ENCODE peak calls at places on chromosomes 16 and 17, in five cellular contexts. One of them, this sample, is unnamed.

GRCh38 chr17:39867084-39867890 is 715 bp upstream of the ZPBP2 start:
- DNase-seq in ascending aorta: no peak
- DNase-seq in progenitor cell of endocrine pancreas: no peak
- DNase-seq in AG04449: no peak
- DNase-seq in chondrocyte: no peak
- DNase-seq in this sample: no peak

GRCh38 chr17:82668631-82669099 is 20.4 kb upstream of the WDR45B start:
- DNase-seq in ascending aorta: no peak
- DNase-seq in progenitor cell of endocrine pancreas: peak
- DNase-seq in chondrocyte: peak
- DNase-seq in AG04449: no peak
- DNase-seq in this sample: no peak

GRCh38 chr17:68394608-68395331 is 62.5 kb downstream of the WIPI1 start:
- DNase-seq in progenitor cell of endocrine pancreas: no peak
- DNase-seq in AG04449: no peak
- DNase-seq in ascending aorta: no peak
- DNase-seq in chondrocyte: no peak
- DNase-seq in this sample: no peak

GRCh38 chr17:7704601-7705268 is at the start of gene EFNB3:
- DNase-seq in AG04449: no peak
- DNase-seq in progenitor cell of endocrine pancreas: peak
- DNase-seq in ascending aorta: no peak
- DNase-seq in chondrocyte: no peak
- DNase-seq in this sample: no peak

GRCh38 chr16:6146874-6147425 is 1049.4 kb upstream of the EEF2KMT start:
- DNase-seq in ascending aorta: no peak
- DNase-seq in chondrocyte: no peak
- DNase-seq in AG04449: no peak
- DNase-seq in progenitor cell of endocrine pancreas: no peak
- DNase-seq in this sample: no peak

GRCh38 chr16:2979669-2980226 is 498 bp downstream of the PKMYT1 start:
- DNase-seq in ascending aorta: no peak
- DNase-seq in AG04449: no peak
- DNase-seq in chondrocyte: no peak
- DNase-seq in progenitor cell of endocrine pancreas: no peak
- DNase-seq in this sample: no peak

GRCh38 chr16:68893710-68894705 is 50.7 kb downstream of the TANGO6 start:
- DNase-seq in progenitor cell of endocrine pancreas: peak
- DNase-seq in ascending aorta: no peak
- DNase-seq in chondrocyte: no peak
- DNase-seq in AG04449: no peak
- DNase-seq in this sample: no peak

GRCh38 chr16:50253511-50253903 is 12.8 kb upstream of the ADCY7 start:
- DNase-seq in AG04449: no peak
- DNase-seq in progenitor cell of endocrine pancreas: no peak
- DNase-seq in chondrocyte: peak
- DNase-seq in ascending aorta: no peak
- DNase-seq in this sample: peak

GRCh38 chr16:1010266-1010665 is 28.7 kb downstream of the SOX8 start:
- DNase-seq in AG04449: no peak
- DNase-seq in progenitor cell of endocrine pancreas: no peak
- DNase-seq in chondrocyte: no peak
- DNase-seq in ascending aorta: no peak
- DNase-seq in this sample: no peak

GRCh38 chr16:52581530-52581929 is 34.6 kb upstream of the TOX3 start:
- DNase-seq in AG04449: no peak
- DNase-seq in chondrocyte: no peak
- DNase-seq in progenitor cell of endocrine pancreas: no peak
- DNase-seq in ascending aorta: no peak
- DNase-seq in this sample: no peak

GRCh38 chr17:57874058-57874419 is 24.2 kb upstream of the MRPS23 start:
- DNase-seq in ascending aorta: no peak
- DNase-seq in chondrocyte: no peak
- DNase-seq in progenitor cell of endocrine pancreas: no peak
- DNase-seq in AG04449: no peak
- DNase-seq in this sample: no peak

GRCh38 chr16:1942810-1943726 is at the start of gene MSRB1:
- DNase-seq in ascending aorta: peak
- DNase-seq in AG04449: peak
- DNase-seq in chondrocyte: peak
- DNase-seq in progenitor cell of endocrine pancreas: peak
- DNase-seq in this sample: peak

GRCh38 chr17:27491713-27492190 is 35.5 kb downstream of the KSR1 start:
- DNase-seq in chondrocyte: no peak
- DNase-seq in ascending aorta: no peak
- DNase-seq in progenitor cell of endocrine pancreas: no peak
- DNase-seq in AG04449: no peak
- DNase-seq in this sample: no peak

GRCh38 chr17:17842111-17842876 is 5.5 kb upstream of the SREBF1 start:
- DNase-seq in AG04449: no peak
- DNase-seq in progenitor cell of endocrine pancreas: no peak
- DNase-seq in ascending aorta: no peak
- DNase-seq in chondrocyte: no peak
- DNase-seq in this sample: no peak

GRCh38 chr17:43769426-43769825 is 9.4 kb downstream of the DUSP3 start:
- DNase-seq in progenitor cell of endocrine pancreas: no peak
- DNase-seq in chondrocyte: no peak
- DNase-seq in AG04449: no peak
- DNase-seq in ascending aorta: no peak
- DNase-seq in this sample: no peak

GRCh38 chr17:4771519-4772234 is at the start of gene TM4SF5:
- DNase-seq in ascending aorta: no peak
- DNase-seq in chondrocyte: peak
- DNase-seq in progenitor cell of endocrine pancreas: no peak
- DNase-seq in AG04449: no peak
- DNase-seq in this sample: no peak

DNA sequence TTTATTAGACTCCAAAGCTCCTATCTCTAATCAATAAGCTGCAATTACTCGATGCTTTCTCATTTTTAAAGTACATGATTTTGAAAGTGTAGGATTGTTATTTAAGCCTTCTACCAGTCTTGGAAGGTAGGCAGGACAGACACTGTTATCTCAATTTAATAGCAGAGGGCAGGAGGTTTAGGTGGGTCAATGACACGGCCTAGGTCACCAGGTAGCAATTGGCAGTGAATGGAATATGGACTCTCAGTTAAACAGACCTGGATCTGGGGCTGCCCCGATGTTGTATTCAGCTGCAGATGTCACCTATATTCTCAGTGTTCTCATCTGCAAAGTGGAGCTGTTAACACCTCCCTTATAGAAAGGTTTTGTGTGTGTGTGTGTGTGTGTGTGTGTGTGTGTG is 124.4 kb upstream of the ANKFN1 start:
- DNase-seq in progenitor cell of endocrine pancreas: no peak
- DNase-seq in chondrocyte: no peak
- DNase-seq in AG04449: no peak
- DNase-seq in ascending aorta: no peak
- DNase-seq in this sample: no peak
- TF ChIP-seq CTCF in progenitor cell of endocrine pancreas: no peak
- TF ChIP-seq CTCF in chondrocyte: no peak
- TF ChIP-seq CTCF in AG04449: no peak
- TF ChIP-seq CTCF in ascending aorta: no peak
- TF ChIP-seq CTCF in this sample: no peak

GRCh38 chr16:48682971-48683370 is 73.0 kb upstream of the N4BP1 start:
- DNase-seq in AG04449: no peak
- DNase-seq in ascending aorta: no peak
- DNase-seq in chondrocyte: no peak
- DNase-seq in progenitor cell of endocrine pancreas: no peak
- DNase-seq in this sample: no peak

GRCh38 chr16:48687421-48688038 is 77.5 kb upstream of the N4BP1 start:
- DNase-seq in ascending aorta: no peak
- DNase-seq in progenitor cell of endocrine pancreas: peak
- DNase-seq in AG04449: peak
- DNase-seq in chondrocyte: no peak
- DNase-seq in this sample: no peak

GRCh38 chr16:48681520-48681919 is 71.5 kb upstream of the N4BP1 start:
- DNase-seq in ascending aorta: no peak
- DNase-seq in AG04449: no peak
- DNase-seq in chondrocyte: no peak
- DNase-seq in progenitor cell of endocrine pancreas: no peak
- DNase-seq in this sample: no peak

DNA sequence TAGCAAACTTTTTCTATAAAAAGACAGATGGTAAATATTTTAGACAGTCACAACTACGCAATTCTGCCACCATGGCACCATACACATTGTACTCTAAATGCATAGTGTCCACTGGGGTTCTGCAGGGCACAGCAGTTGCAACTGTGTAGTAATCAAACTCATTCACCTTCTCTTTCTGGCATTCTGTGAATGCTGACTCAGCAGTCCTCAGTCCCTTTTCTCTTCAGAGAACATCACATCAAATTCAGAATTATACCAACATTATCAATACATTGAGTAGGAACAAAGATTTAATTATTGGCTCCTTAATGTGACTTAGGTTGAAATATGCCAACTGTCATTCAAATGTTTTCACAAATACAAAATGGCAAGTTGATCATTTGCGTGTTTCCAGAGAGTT is 74.2 kb upstream of the N4BP1 start:
- DNase-seq in ascending aorta: no peak
- DNase-seq in chondrocyte: no peak
- DNase-seq in AG04449: no peak
- DNase-seq in progenitor cell of endocrine pancreas: no peak
- DNase-seq in this sample: no peak
- TF ChIP-seq CTCF in ascending aorta: no peak
- TF ChIP-seq CTCF in chondrocyte: no peak
- TF ChIP-seq CTCF in AG04449: no peak
- TF ChIP-seq CTCF in progenitor cell of endocrine pancreas: no peak
- TF ChIP-seq CTCF in this sample: no peak

GRCh38 chr17:77419095-77419494 is 278.3 kb downstream of the SEC14L1 start:
- DNase-seq in ascending aorta: no peak
- DNase-seq in chondrocyte: no peak
- DNase-seq in AG04449: no peak
- DNase-seq in progenitor cell of endocrine pancreas: no peak
- DNase-seq in this sample: no peak

GRCh38 chr17:77421635-77421982 is 280.8 kb downstream of the SEC14L1 start:
- DNase-seq in progenitor cell of endocrine pancreas: no peak
- DNase-seq in AG04449: no peak
- DNase-seq in chondrocyte: no peak
- DNase-seq in ascending aorta: no peak
- DNase-seq in this sample: no peak

GRCh38 chr17:77420804-77421634 is 280.2 kb downstream of the SEC14L1 start:
- DNase-seq in ascending aorta: no peak
- DNase-seq in progenitor cell of endocrine pancreas: no peak
- DNase-seq in AG04449: peak
- DNase-seq in chondrocyte: no peak
- DNase-seq in this sample: no peak

GRCh38 chr17:77419547-77420475 is 279.0 kb downstream of the SEC14L1 start:
- DNase-seq in chondrocyte: no peak
- DNase-seq in AG04449: no peak
- DNase-seq in progenitor cell of endocrine pancreas: no peak
- DNase-seq in ascending aorta: no peak
- DNase-seq in this sample: no peak

DNA sequence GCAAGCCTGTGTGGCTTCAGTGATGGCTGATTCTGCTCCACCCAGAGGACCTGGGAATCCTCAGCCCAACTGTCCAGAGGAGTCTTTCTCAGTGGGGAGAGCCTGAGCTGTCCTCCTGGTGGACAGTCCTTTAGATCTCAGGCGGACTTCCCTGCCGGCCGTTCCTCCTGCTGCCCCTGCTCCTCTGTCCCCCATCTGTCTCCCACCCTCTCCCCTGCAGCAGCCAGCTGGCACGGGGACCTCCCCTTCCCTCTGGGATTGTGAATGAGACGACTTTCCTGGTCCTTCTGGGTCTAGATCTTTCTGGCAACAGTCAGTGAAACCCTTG is 279.7 kb downstream of the SEC14L1 start:
- DNase-seq in ascending aorta: no peak
- DNase-seq in chondrocyte: no peak
- DNase-seq in progenitor cell of endocrine pancreas: no peak
- DNase-seq in AG04449: no peak
- DNase-seq in this sample: no peak
- TF ChIP-seq CTCF in ascending aorta: no peak
- TF ChIP-seq CTCF in chondrocyte: peak
- TF ChIP-seq CTCF in progenitor cell of endocrine pancreas: no peak
- TF ChIP-seq CTCF in AG04449: peak
- TF ChIP-seq CTCF in this sample: peak

GRCh38 chr17:72506773-72507172 is 386.0 kb downstream of the SOX9 start:
- DNase-seq in ascending aorta: no peak
- DNase-seq in chondrocyte: no peak
- DNase-seq in progenitor cell of endocrine pancreas: no peak
- DNase-seq in AG04449: no peak
- DNase-seq in this sample: no peak

GRCh38 chr17:72511874-72512273 is 391.1 kb downstream of the SOX9 start:
- DNase-seq in progenitor cell of endocrine pancreas: no peak
- DNase-seq in AG04449: no peak
- DNase-seq in chondrocyte: no peak
- DNase-seq in ascending aorta: no peak
- DNase-seq in this sample: no peak

GRCh38 chr17:72512649-72513556 is 392.1 kb downstream of the SOX9 start:
- DNase-seq in ascending aorta: no peak
- DNase-seq in AG04449: no peak
- DNase-seq in chondrocyte: no peak
- DNase-seq in progenitor cell of endocrine pancreas: no peak
- DNase-seq in this sample: no peak

GRCh38 chr17:72507370-72507769 is 386.6 kb downstream of the SOX9 start:
- DNase-seq in ascending aorta: no peak
- DNase-seq in AG04449: no peak
- DNase-seq in progenitor cell of endocrine pancreas: no peak
- DNase-seq in chondrocyte: no peak
- DNase-seq in this sample: no peak

GRCh38 chr17:72510454-72511016 is 389.7 kb downstream of the SOX9 start:
- DNase-seq in ascending aorta: no peak
- DNase-seq in chondrocyte: no peak
- DNase-seq in progenitor cell of endocrine pancreas: no peak
- DNase-seq in AG04449: no peak
- DNase-seq in this sample: no peak
- TF ChIP-seq CTCF in ascending aorta: no peak
- TF ChIP-seq CTCF in chondrocyte: no peak
- TF ChIP-seq CTCF in progenitor cell of endocrine pancreas: no peak
- TF ChIP-seq CTCF in AG04449: no peak
- TF ChIP-seq CTCF in this sample: no peak

GRCh38 chr17:46193246-46193625 is at the start of gene KANSL1:
- DNase-seq in AG04449: peak
- DNase-seq in ascending aorta: no peak
- DNase-seq in chondrocyte: no peak
- DNase-seq in progenitor cell of endocrine pancreas: peak
- DNase-seq in this sample: peak
- TF ChIP-seq CTCF in AG04449: peak
- TF ChIP-seq CTCF in ascending aorta: no peak
- TF ChIP-seq CTCF in chondrocyte: no peak
- TF ChIP-seq CTCF in progenitor cell of endocrine pancreas: peak
- TF ChIP-seq CTCF in this sample: peak

GRCh38 chr17:73215414-73215813 is 22.6 kb downstream of the COG1 start:
- DNase-seq in ascending aorta: no peak
- DNase-seq in chondrocyte: no peak
- DNase-seq in progenitor cell of endocrine pancreas: no peak
- DNase-seq in AG04449: no peak
- DNase-seq in this sample: no peak
- TF ChIP-seq CTCF in ascending aorta: no peak
- TF ChIP-seq CTCF in chondrocyte: no peak
- TF ChIP-seq CTCF in progenitor cell of endocrine pancreas: peak
- TF ChIP-seq CTCF in AG04449: no peak
- TF ChIP-seq CTCF in this sample: no peak

This sample was measured in osteocyte.